ENCODE peak calls at places on chromosomes 1 and 21, in eight cellular contexts. E is colonic mucosa; A is nucleus accumbens; H is NCI-H1694; G is KBM-7; F is Ammon's horn; N is stimulated activated CD4-positive, alpha-beta T cell treated with anti-CD3 and anti-CD28 coated beads, Interleukin-1b, Interleukin-23, amount 100 ng/mL, for 24 hours; S is choroid plexus epithelial cell. M is an unnamed sample.

GRCh38 chr1:170734412-170735175 is 70.7 kb downstream of the PRRX1 start:
- DNase-seq in E (no peak), A (no peak), H (no peak), G (no peak), F (no peak), N (no peak), S (peak), M (no peak)

GRCh38 chr1:91553196-91553595 is 52.5 kb downstream of the CDC7 start:
- DNase-seq in E (no peak), A (peak), H (no peak), G (no peak), F (peak), N (no peak), S (peak), M (no peak)

GRCh38 chr1:68332041-68332440 is 99.7 kb upstream of the WLS start:
- DNase-seq in E (no peak), A (no peak), H (no peak), G (no peak), F (no peak), N (no peak), S (no peak), M (no peak)

GRCh38 chr1:110634455-110635281 is 28.5 kb upstream of the KCNA2 start:
- DNase-seq in E (peak), A (peak), H (peak), G (no peak), F (peak), N (peak), S (peak), M (peak)

GRCh38 chr1:183896466-183897026 is 91.6 kb downstream of the RGL1 start:
- DNase-seq in E (no peak), A (no peak), H (no peak), G (peak), F (no peak), N (no peak), S (peak), M (no peak)

GRCh38 chr1:202577381-202577780 is 132.9 kb downstream of the SYT2 start:
- DNase-seq in E (no peak), A (no peak), H (no peak), G (no peak), F (no peak), N (no peak), S (peak), M (no peak)

GRCh38 chr1:24102966-24103365 is 9.0 kb downstream of the MYOM3 start:
- DNase-seq in E (no peak), A (no peak), H (no peak), G (no peak), F (peak), N (no peak), S (no peak), M (peak)

GRCh38 chr1:235642021-235642942 is 7.3 kb downstream of the GNG4 start:
- DNase-seq in E (no peak), A (no peak), H (no peak), G (peak), F (no peak), N (no peak), S (peak), M (peak)

GRCh38 chr21:37159053-37159776 is 86.2 kb downstream of the TTC3 start:
- DNase-seq in E (no peak), A (no peak), H (no peak), G (no peak), F (no peak), N (no peak), S (no peak), M (no peak)

GRCh38 chr1:109714661-109715372 is 2.8 kb downstream of the GSTM5 start:
- DNase-seq in E (no peak), A (no peak), H (no peak), G (no peak), F (peak), N (no peak), S (no peak), M (no peak)

GRCh38 chr1:21669033-21669286 is 197 bp downstream of the RAP1GAP start:
- DNase-seq in E (no peak), A (no peak), H (no peak), G (no peak), F (no peak), N (no peak), S (no peak), M (no peak)

GRCh38 chr1:94058766-94059165 is 62.2 kb downstream of the ABCA4 start:
- DNase-seq in E (no peak), A (no peak), H (no peak), G (no peak), F (no peak), N (no peak), S (no peak), M (no peak)

GRCh38 chr1:206705744-206706297 is 21.1 kb downstream of the MAPKAPK2 start:
- DNase-seq in E (no peak), A (no peak), H (peak), G (no peak), F (no peak), N (no peak), S (no peak), M (no peak)

GRCh38 chr1:156079762-156080597 is 2.3 kb downstream of the MEX3A start:
- DNase-seq in E (no peak), A (no peak), H (no peak), G (no peak), F (no peak), N (no peak), S (no peak), M (no peak)

GRCh38 chr21:35036521-35037383 is 12.3 kb downstream of the RUNX1 start:
- DNase-seq in E (no peak), A (no peak), H (no peak), G (no peak), F (no peak), N (no peak), S (no peak), M (no peak)

GRCh38 chr21:31798842-31799691 is 67.1 kb upstream of the SCAF4 start:
- DNase-seq in E (no peak), A (no peak), H (no peak), G (no peak), F (no peak), N (no peak), S (no peak), M (no peak)

GRCh38 chr21:31111093-31111492 is 72.8 kb upstream of the KRTAP19-8 start:
- DNase-seq in E (no peak), A (no peak), H (no peak), G (no peak), F (no peak), N (no peak), S (peak), M (no peak)

GRCh38 chr1:4517559-4517958 is 136.8 kb upstream of the AJAP1 start:
- DNase-seq in E (no peak), A (no peak), H (no peak), G (no peak), F (no peak), N (no peak), S (no peak), M (no peak)

GRCh38 chr1:2976180-2976562 is 45.1 kb upstream of the ACTRT2 start:
- DNase-seq in E (no peak), A (no peak), H (no peak), G (no peak), F (no peak), N (no peak), S (no peak), M (peak)

GRCh38 chr1:210236840-210237409 is 4.3 kb downstream of the SERTAD4 start:
- DNase-seq in E (no peak), A (peak), H (no peak), G (no peak), F (peak), N (no peak), S (peak), M (peak)

GRCh38 chr1:198467907-198468306 is 72.6 kb downstream of the ATP6V1G3 start:
- DNase-seq in E (no peak), A (no peak), H (no peak), G (no peak), F (no peak), N (no peak), S (no peak), M (no peak)